ENCODE peak calls at places on chromosomes 11 and 22, in nine cellular contexts. Z is naive thymus-derived CD8-positive, alpha-beta T cell; X is activated CD4-positive, alpha-beta T cell treated with anti-CD3 and anti-CD28 coated beads for 24 hours; R is AG09319; Q is Kasumi-1; W is T-helper 9 cell; K is activated T-helper 1 cell treated with anti-CD3 and anti-CD28 coated beads, Interleukin-12 subunit alpha, Interleukin-12 subunit beta, Interleukin-2, Interleukin-4 antibody, amounts not matched to agents 30 ng/mL and 10 ng/mL and 1 ng/mL, durations not matched to agents 14 hours and 24 hours and 36 hours; C is posterior cingulate gyrus; A is iris pigment epithelial cell. M is an unnamed sample.

GRCh38 chr11:83666149-83666548 is 380.0 kb upstream of the CCDC90B start:
- DNase-seq in C (no peak), K (no peak), Q (no peak), X (no peak), A (peak), Z (no peak), R (no peak), W (no peak), M (no peak)

GRCh38 chr11:92702037-92702436 is 267.4 kb upstream of the MTNR1B start:
- DNase-seq in K (no peak), C (no peak), X (no peak), Q (no peak), Z (no peak), A (peak), W (no peak), R (no peak), M (no peak)

GRCh38 chr11:46450846-46451470 is 59.4 kb upstream of the CHRM4 start:
- DNase-seq in R (no peak), Q (no peak), K (no peak), W (no peak), X (no peak), C (no peak), Z (no peak), A (peak), M (no peak)

GRCh38 chr22:38755155-38755910 is 465 bp downstream of the SUN2 start:
- DNase-seq in Z (peak), Q (no peak), R (peak), A (peak), X (peak), W (peak), K (peak), C (peak), M (no peak)

GRCh38 chr11:122727101-122727929 is 71.8 kb downstream of the UBASH3B start:
- DNase-seq in C (no peak), Q (peak), W (no peak), Z (peak), K (peak), X (no peak), A (no peak), R (no peak), M (no peak)

GRCh38 chr11:22508691-22509090 is 116.9 kb downstream of the FANCF start:
- DNase-seq in R (no peak), Z (no peak), C (no peak), W (no peak), X (no peak), Q (no peak), K (no peak), A (no peak), M (no peak)

GRCh38 chr11:122984186-122985011 is 2.8 kb upstream of the BSX start:
- DNase-seq in W (no peak), K (no peak), Q (no peak), X (no peak), Z (no peak), A (no peak), R (no peak), C (no peak), M (no peak)

GRCh38 chr11:123231777-123232176 is 36.7 kb upstream of the CLMP start:
- DNase-seq in R (no peak), A (no peak), C (no peak), W (no peak), Z (no peak), Q (no peak), X (no peak), K (no peak), M (no peak)

GRCh38 chr11:70525466-70525865 is 127.1 kb downstream of the CTTN start:
- DNase-seq in X (no peak), K (no peak), W (no peak), Z (no peak), Q (no peak), R (no peak), C (no peak), A (no peak), M (no peak)

GRCh38 chr11:106601637-106602297 is 416.5 kb downstream of the GUCY1A2 start:
- DNase-seq in K (no peak), Q (no peak), A (no peak), R (no peak), C (no peak), Z (no peak), X (no peak), W (no peak), M (no peak)

GRCh38 chr11:75289919-75290318 is 49.3 kb downstream of the TPBGL start:
- DNase-seq in Q (no peak), X (no peak), R (no peak), K (no peak), A (no peak), Z (no peak), C (no peak), W (no peak), M (no peak)

GRCh38 chr11:44775366-44776356 is 48.9 kb downstream of the TSPAN18 start:
- DNase-seq in X (peak), C (peak), A (peak), K (peak), Q (peak), W (peak), R (no peak), Z (peak), M (peak)

GRCh38 chr11:46252373-46252914 is 25.0 kb upstream of the CREB3L1 start:
- DNase-seq in W (no peak), K (no peak), C (no peak), R (no peak), Z (no peak), X (no peak), Q (no peak), A (peak), M (no peak)

GRCh38 chr11:37988031-37988430 is 1390.0 kb upstream of the RAG2 start:
- DNase-seq in C (no peak), X (no peak), A (peak), K (no peak), R (peak), Z (no peak), W (no peak), Q (no peak), M (no peak)

GRCh38 chr11:64642418-64642735 is 51.4 kb downstream of the SLC22A12 start:
- DNase-seq in Q (no peak), C (no peak), X (no peak), R (no peak), A (no peak), K (no peak), W (no peak), Z (no peak), M (no peak)

GRCh38 chr22:20566420-20567260 is 59.2 kb downstream of the MED15 start:
- DNase-seq in W (peak), A (peak), K (no peak), Q (no peak), C (no peak), Z (peak), R (peak), X (no peak), M (no peak)

GRCh38 chr11:122123258-122123929 is 7.4 kb upstream of the BLID start:
- DNase-seq in W (no peak), R (no peak), A (peak), Q (no peak), Z (no peak), C (no peak), X (no peak), K (no peak), M (no peak)